ENCODE peak calls at places on chromosomes 12 and 14, in four cellular contexts. B is HCT116, X is Caco-2, Q is lung. K is an unnamed sample.
A peak's percentile ranks its signal among the peaks of the same experiment; 100 is the strongest.

GRCh38 chr12:92955997-92956663 is 27.0 kb upstream of the EEA1 start:
- DNase-seq in X (no peak), B (no peak), Q (no peak), K (no peak)

GRCh38 chr12:52403561-52403960 is 2.6 kb downstream of the KRT82 start:
- DNase-seq in B (no peak), Q (no peak), X (no peak), K (no peak)

GRCh38 chr14:102932484-102933248 is 10.2 kb downstream of the AMN start:
- DNase-seq in Q (no peak), B (no peak), X (no peak), K (no peak)

GRCh38 chr14:81209187-81209836 is 11.4 kb downstream of the GTF2A1 start:
- DNase-seq in Q (no peak), B (no peak), X (no peak), K (no peak)

GRCh38 chr12:102990419-102990818 is 32.9 kb downstream of the ASCL1 start:
- DNase-seq in X (no peak), B (no peak), Q (no peak), K (no peak)

GRCh38 chr12:103930787-103931536 is 752 bp downstream of the HSP90B1 start:
- DNase-seq in X (no peak), Q (peak; percentile 33), B (no peak), K (no peak)

GRCh38 chr12:67241482-67241881 is 27.7 kb upstream of the CAND1 start:
- DNase-seq in B (no peak), Q (no peak), X (no peak), K (no peak)

GRCh38 chr14:50792634-50793068 is 38.3 kb downstream of the NIN start:
- DNase-seq in B (no peak), X (no peak), Q (no peak), K (no peak)

GRCh38 chr14:21026251-21026987 is 1.6 kb upstream of the NDRG2 start:
- DNase-seq in B (no peak), X (no peak), Q (no peak), K (no peak)

GRCh38 chr14:99041141-99041819 is 230.7 kb downstream of the BCL11B start:
- DNase-seq in B (no peak), X (no peak), Q (no peak), K (no peak)

GRCh38 chr12:65631621-65632111 is 192.6 kb upstream of the HMGA2 start:
- DNase-seq in B (peak; percentile 97), X (peak; percentile 41), Q (no peak), K (no peak)

GRCh38 chr12:116266220-116266619 is 11.3 kb downstream of the MED13L start:
- DNase-seq in X (no peak), B (no peak), Q (no peak), K (peak; percentile 34)

GRCh38 chr12:64720884-64721283 is 38.3 kb downstream of the GNS start:
- DNase-seq in X (no peak), Q (no peak), B (no peak), K (no peak)

GRCh38 chr14:90184571-90185266 is 71.6 kb upstream of the PSMC1 start:
- DNase-seq in X (no peak), B (no peak), Q (no peak), K (no peak)

GRCh38 chr12:112419269-112420133 is 754 bp downstream of the PTPN11 start:
- DNase-seq in X (peak; percentile 71), Q (peak; percentile 74), B (no peak), K (no peak)

GRCh38 chr12:61750604-61751003 is 509.6 kb upstream of the USP15 start:
- DNase-seq in B (no peak), X (no peak), Q (no peak), K (no peak)

DNA sequence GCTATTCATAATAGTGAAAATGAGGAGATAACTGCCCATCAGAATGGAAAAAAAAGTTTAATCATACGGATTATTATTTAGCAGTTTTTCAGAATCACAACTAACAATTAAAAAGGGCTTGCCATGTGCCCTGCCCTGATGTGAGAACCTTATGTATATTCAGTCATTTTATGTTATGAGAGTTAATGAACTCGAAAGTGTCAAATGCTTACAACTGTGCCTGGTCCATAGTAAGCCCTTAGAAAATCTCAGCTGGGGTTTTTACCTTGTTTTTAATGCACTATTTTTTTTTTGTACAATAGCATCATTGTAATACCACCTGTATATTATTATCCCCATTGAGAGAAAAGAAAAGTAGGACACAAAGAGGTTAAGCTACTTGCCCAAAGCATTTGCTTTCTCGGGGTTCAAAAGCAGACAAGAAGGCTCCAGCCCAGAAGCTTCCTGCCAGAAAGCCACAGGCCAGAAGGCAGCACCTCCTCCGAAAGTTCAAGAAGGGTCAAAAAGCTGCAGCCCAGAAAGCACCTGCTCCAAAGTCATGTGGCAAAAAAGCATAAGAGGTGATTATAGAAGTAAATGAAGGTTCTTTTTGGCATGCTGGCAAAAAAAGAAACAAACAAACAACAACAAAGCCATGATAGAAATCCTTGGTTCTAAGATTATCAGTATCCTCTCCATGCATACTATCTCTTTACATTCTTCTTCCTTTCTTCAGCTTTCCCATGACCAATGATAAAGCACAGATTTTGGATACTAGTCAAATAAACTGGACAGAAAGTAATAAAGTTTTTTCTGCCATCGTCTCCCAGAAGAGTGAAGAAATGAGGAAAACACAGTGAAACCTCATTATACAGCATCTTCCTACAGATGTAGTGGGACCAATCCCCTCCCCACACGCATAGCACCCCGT is 59.1 kb upstream of the NAP1L1 start:
- DNase-seq in B (no peak), Q (no peak), X (no peak), K (no peak)
- H3K4me3 ChIP-seq in B (no peak overlapping the region), Q (no peak overlapping the region), X (no peak overlapping the region), K (no peak overlapping the region)

GRCh38 chr14:106619618-106620017 is 1093.2 kb downstream of the TMEM121 start:
- DNase-seq in Q (no peak), X (no peak), B (no peak), K (no peak)
- H3K9me3 ChIP-seq in Q (no peaks in the 10 kb centered on the region), X (no peaks in the 10 kb centered on the region), B (peaks cover 11% of the 10 kb centered on the region), K (no peaks in the 10 kb centered on the region)

DNA sequence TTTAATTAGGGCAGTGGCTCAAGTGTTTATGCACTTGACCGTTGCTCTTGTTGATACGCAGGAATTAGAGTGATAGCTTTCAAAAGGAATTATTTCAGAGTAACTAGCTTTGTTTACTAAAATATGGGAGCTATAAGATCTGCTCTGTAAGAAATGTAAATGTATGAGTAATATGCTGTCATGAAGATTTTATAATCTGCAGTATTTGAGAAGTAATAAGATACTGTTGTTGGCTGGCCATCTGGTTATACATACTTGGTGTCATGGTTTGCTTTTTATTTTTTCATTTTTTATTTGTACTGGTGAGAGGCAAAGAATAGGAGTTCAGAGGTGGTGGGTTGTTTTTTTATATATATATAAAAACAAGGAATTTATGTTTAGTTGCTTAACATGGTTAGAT is 58.5 kb downstream of the PLXNC1 start:
- DNase-seq in B (no peak), Q (no peak), X (no peak), K (no peak)
- H3K4me3 ChIP-seq in B (no peak overlapping the region), Q (no peak overlapping the region), X (no peak overlapping the region), K (no peak overlapping the region)

GRCh38 chr12:131383291-131383690 is 327.6 kb upstream of the SFSWAP start:
- DNase-seq in Q (no peak), X (no peak), B (no peak), K (no peak)
- H3K9me3 ChIP-seq in Q (no peaks in the 10 kb centered on the region), X (no peaks in the 10 kb centered on the region), B (no peaks in the 10 kb centered on the region), K (no peaks in the 10 kb centered on the region)

GRCh38 chr12:94405378-94406116 is 54.1 kb downstream of the CEP83 start:
- DNase-seq in B (no peak), X (no peak), Q (no peak), K (no peak)
- H3K4me3 ChIP-seq in B (no peak overlapping the region), X (no peak overlapping the region), Q (no peak overlapping the region), K (no peak overlapping the region)

DNA sequence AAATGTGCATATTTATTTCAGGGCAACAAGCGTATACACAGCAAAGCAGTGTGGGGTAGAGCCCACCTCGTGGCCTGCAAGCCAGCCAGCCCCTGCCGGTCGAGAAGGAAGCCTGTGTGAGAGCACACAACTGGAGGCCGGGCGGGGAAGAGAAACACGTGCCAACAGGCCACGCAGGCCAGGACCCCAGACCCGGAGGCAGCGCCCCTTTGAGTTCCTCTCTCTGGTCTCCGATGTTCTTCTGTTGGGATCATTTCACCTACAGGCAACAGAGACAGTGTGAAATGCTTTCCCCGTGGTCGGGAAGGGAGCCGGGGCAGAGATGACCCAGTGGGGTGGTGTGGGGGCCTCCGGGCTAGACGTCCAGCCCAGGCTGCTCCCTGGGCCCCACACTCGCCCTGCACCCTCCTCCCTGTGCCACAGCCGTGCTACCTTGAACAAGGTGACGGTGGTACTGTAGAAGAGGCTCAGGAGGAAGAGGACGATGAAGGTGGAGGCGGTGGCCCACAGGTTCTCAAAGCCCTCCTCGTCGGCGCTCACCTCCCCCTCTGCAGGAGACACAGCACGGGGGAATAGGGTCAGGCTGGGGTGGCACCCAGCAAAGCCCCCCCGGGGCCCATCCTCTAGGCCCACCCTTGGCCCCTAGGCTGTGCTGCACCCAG is 325.5 kb downstream of the TMEM121 start:
- DNase-seq in X (no peak), B (no peak), Q (no peak), K (no peak)
- H3K9me3 ChIP-seq in X (no peaks in the 10 kb centered on the region), B (no peaks in the 10 kb centered on the region), Q (no peaks in the 10 kb centered on the region), K (no peaks in the 10 kb centered on the region)